ENCODE peak calls at places on chromosome 1, in eight cellular contexts. One of them, this sample, is unnamed.

GRCh38 chr1:16230744-16231143 is 6.2 kb downstream of the CPLANE2 start:
- DNase-seq in GM20000: no peak
- DNase-seq in NCI-H226: no peak
- DNase-seq in NT2/D1: no peak
- DNase-seq in pulmonary artery endothelial cell: no peak
- DNase-seq in occipital lobe: no peak
- DNase-seq in activated CD8-positive, alpha-beta memory T cell treated with anti-CD3 and anti-CD28 coated beads, Interleukin-2, amount 10 ng/mL, durations not matched to agents 7 days and 5 days: no peak
- DNase-seq in B cell: no peak
- DNase-seq in this sample: no peak

GRCh38 chr1:63115527-63115926 is 206.8 kb upstream of the FOXD3 start:
- DNase-seq in GM20000: no peak
- DNase-seq in NCI-H226: no peak
- DNase-seq in NT2/D1: no peak
- DNase-seq in pulmonary artery endothelial cell: no peak
- DNase-seq in occipital lobe: no peak
- DNase-seq in activated CD8-positive, alpha-beta memory T cell treated with anti-CD3 and anti-CD28 coated beads, Interleukin-2, amount 10 ng/mL, durations not matched to agents 7 days and 5 days: no peak
- DNase-seq in B cell: no peak
- DNase-seq in this sample: no peak

GRCh38 chr1:8517579-8518489 is 199.9 kb downstream of the SLC45A1 start:
- DNase-seq in GM20000: no peak
- DNase-seq in NCI-H226: no peak
- DNase-seq in NT2/D1: no peak
- DNase-seq in pulmonary artery endothelial cell: peak
- DNase-seq in occipital lobe: no peak
- DNase-seq in activated CD8-positive, alpha-beta memory T cell treated with anti-CD3 and anti-CD28 coated beads, Interleukin-2, amount 10 ng/mL, durations not matched to agents 7 days and 5 days: no peak
- DNase-seq in B cell: no peak
- DNase-seq in this sample: no peak

GRCh38 chr1:8077120-8077573 is 51.0 kb upstream of the ERRFI1 start:
- DNase-seq in GM20000: no peak
- DNase-seq in NCI-H226: peak
- DNase-seq in NT2/D1: no peak
- DNase-seq in pulmonary artery endothelial cell: peak
- DNase-seq in occipital lobe: no peak
- DNase-seq in activated CD8-positive, alpha-beta memory T cell treated with anti-CD3 and anti-CD28 coated beads, Interleukin-2, amount 10 ng/mL, durations not matched to agents 7 days and 5 days: no peak
- DNase-seq in B cell: no peak
- DNase-seq in this sample: no peak

GRCh38 chr1:220151454-220151853 is 57.5 kb downstream of the IARS2 start:
- DNase-seq in GM20000: no peak
- DNase-seq in NCI-H226: no peak
- DNase-seq in NT2/D1: no peak
- DNase-seq in pulmonary artery endothelial cell: peak
- DNase-seq in occipital lobe: no peak
- DNase-seq in activated CD8-positive, alpha-beta memory T cell treated with anti-CD3 and anti-CD28 coated beads, Interleukin-2, amount 10 ng/mL, durations not matched to agents 7 days and 5 days: no peak
- DNase-seq in B cell: no peak
- DNase-seq in this sample: no peak

GRCh38 chr1:228013322-228014234 is 6.8 kb downstream of the WNT3A start:
- DNase-seq in GM20000: no peak
- DNase-seq in NCI-H226: no peak
- DNase-seq in NT2/D1: no peak
- DNase-seq in pulmonary artery endothelial cell: no peak
- DNase-seq in occipital lobe: no peak
- DNase-seq in activated CD8-positive, alpha-beta memory T cell treated with anti-CD3 and anti-CD28 coated beads, Interleukin-2, amount 10 ng/mL, durations not matched to agents 7 days and 5 days: peak
- DNase-seq in B cell: no peak
- DNase-seq in this sample: no peak

GRCh38 chr1:100794719-100795645 is 75.4 kb downstream of the VCAM1 start:
- DNase-seq in GM20000: no peak
- DNase-seq in NCI-H226: no peak
- DNase-seq in NT2/D1: no peak
- DNase-seq in pulmonary artery endothelial cell: no peak
- DNase-seq in occipital lobe: no peak
- DNase-seq in activated CD8-positive, alpha-beta memory T cell treated with anti-CD3 and anti-CD28 coated beads, Interleukin-2, amount 10 ng/mL, durations not matched to agents 7 days and 5 days: no peak
- DNase-seq in B cell: no peak
- DNase-seq in this sample: no peak

GRCh38 chr1:227489572-227489971 is 73.8 kb upstream of the ZNF678 start:
- DNase-seq in GM20000: no peak
- DNase-seq in NCI-H226: no peak
- DNase-seq in NT2/D1: no peak
- DNase-seq in pulmonary artery endothelial cell: no peak
- DNase-seq in occipital lobe: no peak
- DNase-seq in activated CD8-positive, alpha-beta memory T cell treated with anti-CD3 and anti-CD28 coated beads, Interleukin-2, amount 10 ng/mL, durations not matched to agents 7 days and 5 days: no peak
- DNase-seq in B cell: no peak
- DNase-seq in this sample: no peak

GRCh38 chr1:233440952-233441401 is 113.5 kb downstream of the MAP3K21 start:
- DNase-seq in GM20000: peak
- DNase-seq in NCI-H226: peak
- DNase-seq in NT2/D1: peak
- DNase-seq in pulmonary artery endothelial cell: no peak
- DNase-seq in occipital lobe: no peak
- DNase-seq in activated CD8-positive, alpha-beta memory T cell treated with anti-CD3 and anti-CD28 coated beads, Interleukin-2, amount 10 ng/mL, durations not matched to agents 7 days and 5 days: no peak
- DNase-seq in B cell: no peak
- DNase-seq in this sample: no peak

GRCh38 chr1:21852282-21853129 is 40.4 kb downstream of the LDLRAD2 start:
- DNase-seq in GM20000: peak
- DNase-seq in NCI-H226: no peak
- DNase-seq in NT2/D1: no peak
- DNase-seq in pulmonary artery endothelial cell: no peak
- DNase-seq in occipital lobe: no peak
- DNase-seq in activated CD8-positive, alpha-beta memory T cell treated with anti-CD3 and anti-CD28 coated beads, Interleukin-2, amount 10 ng/mL, durations not matched to agents 7 days and 5 days: peak
- DNase-seq in B cell: peak
- DNase-seq in this sample: no peak

GRCh38 chr1:20355828-20356735 is 65.4 kb downstream of the VWA5B1 start:
- DNase-seq in GM20000: no peak
- DNase-seq in NCI-H226: no peak
- DNase-seq in NT2/D1: no peak
- DNase-seq in pulmonary artery endothelial cell: no peak
- DNase-seq in occipital lobe: peak
- DNase-seq in activated CD8-positive, alpha-beta memory T cell treated with anti-CD3 and anti-CD28 coated beads, Interleukin-2, amount 10 ng/mL, durations not matched to agents 7 days and 5 days: no peak
- DNase-seq in B cell: no peak
- DNase-seq in this sample: no peak